ENCODE peak calls at places on chromosomes 4 and X, in five cellular contexts. C, H, K, S and W are unnamed samples.

GRCh38 chr4:189988892-189989431 is 38.1 kb downstream of the FRG2 start:
- DNase-seq in C (no peak), H (no peak), K (no peak), S (no peak), W (no peak)

GRCh38 chrX:134469481-134469880 is 9.5 kb downstream of the HPRT1 start:
- DNase-seq in C (no peak), H (no peak), K (no peak), S (no peak), W (peak)

GRCh38 chrX:2707334-2707760 is 16.3 kb downstream of the CD99 start:
- DNase-seq in C (peak), H (peak), K (peak), S (no peak), W (peak)

GRCh38 chr4:185634066-185634652 is 98.9 kb upstream of the PDLIM3 start:
- DNase-seq in C (peak), H (no peak), K (peak), S (no peak), W (peak)

GRCh38 chrX:34381241-34381640 is 249.1 kb upstream of the FAM47A start:
- DNase-seq in C (no peak), H (no peak), K (no peak), S (no peak), W (no peak)

GRCh38 chr4:148854203-148854602 is 412.0 kb upstream of the NR3C2 start:
- DNase-seq in C (no peak), H (no peak), K (no peak), S (no peak), W (no peak)

GRCh38 chrX:13691845-13692334 is 3.0 kb downstream of the RAB9A start:
- DNase-seq in C (peak), H (no peak), K (peak), S (no peak), W (no peak)

GRCh38 chr4:107721436-107722090 is 1.5 kb upstream of the PAPSS1 start:
- DNase-seq in C (no peak), H (no peak), K (no peak), S (peak), W (no peak)

GRCh38 chr4:83618431-83618830 is 82.5 kb downstream of the GPAT3 start:
- DNase-seq in C (peak), H (peak), K (peak), S (no peak), W (peak)

GRCh38 chr4:106496066-106496465 is 127.5 kb upstream of the GIMD1 start:
- DNase-seq in C (no peak), H (no peak), K (no peak), S (no peak), W (no peak)

GRCh38 chr4:142497606-142498005 is 348.5 kb downstream of the INPP4B start:
- DNase-seq in C (no peak), H (no peak), K (no peak), S (no peak), W (no peak)

GRCh38 chrX:128518508-128518907 is 466.3 kb upstream of the ACTRT1 start:
- DNase-seq in C (no peak), H (no peak), K (peak), S (no peak), W (peak)
- TF ChIP-seq RFX5 in C (no peak), H (no peak), K (no peak), S (no peak), W (no peak)

GRCh38 chrX:63743596-63743995 is 41.4 kb downstream of the ARHGEF9 start:
- DNase-seq in C (no peak), H (no peak), K (no peak), S (no peak), W (no peak)
- TF ChIP-seq MAFK in C (no peak), H (no peak), K (no peak), S (no peak), W (no peak)

GRCh38 chrX:102899940-102900916 is 36.8 kb upstream of the RAB40AL start:
- DNase-seq in C (peak), H (peak), K (peak), S (peak), W (peak)
- TF ChIP-seq RFX5 in C (no peak), H (no peak), K (no peak), S (no peak), W (no peak)

GRCh38 chrX:45699158-45699557 is 498.5 kb upstream of the DIPK2B start:
- DNase-seq in C (no peak), H (no peak), K (peak), S (no peak), W (peak)
- TF ChIP-seq MAFK in C (no peak), H (no peak), K (no peak), S (no peak), W (no peak)

GRCh38 chr4:73916172-73916925 is 47.2 kb downstream of the CXCL1 start:
- DNase-seq in C (no peak), H (no peak), K (no peak), S (no peak), W (no peak)
- TF ChIP-seq RFX5 in C (no peak), H (no peak), K (no peak), S (no peak), W (no peak)